ENCODE peak calls at places on chromosome 22, in nine cellular contexts. D is AG04450; O is right atrium auricular region; A is right lobe of liver; H is stimulated activated CD4-positive, alpha-beta T cell treated with anti-CD3 and anti-CD28 coated beads, Interleukin-1b, Interleukin-23, amount 100 ng/mL, for 48 hours; I is nephron progenitor cell; J is mucosa of descending colon; B is effector CD4-positive, alpha-beta T cell; P is HFFc6. E is an unnamed sample.

GRCh38 chr22:28505416-28506156 is 174.1 kb downstream of the TTC28 start:
- DNase-seq in D (no peak), O (no peak), A (no peak), H (no peak), I (peak; percentile 57), J (no peak), B (no peak), P (no peak), E (no peak)

GRCh38 chr22:42288791-42289190 is 18.3 kb upstream of the TCF20 start:
- DNase-seq in D (no peak), O (no peak), A (no peak), H (no peak), I (no peak), J (no peak), B (no peak), P (no peak), E (no peak)

GRCh38 chr22:23673826-23674690 is 16.8 kb upstream of the RGL4 start:
- DNase-seq in D (no peak), O (no peak), A (no peak), H (no peak), I (no peak), J (no peak), B (no peak), P (no peak), E (no peak)

GRCh38 chr22:35452351-35452781 is 52.4 kb downstream of the MCM5 start:
- DNase-seq in D (no peak), O (no peak), A (no peak), H (no peak), I (no peak), J (peak; percentile 86), B (no peak), P (no peak), E (no peak)

GRCh38 chr22:19864538-19865106 is 9.9 kb upstream of the GNB1L start:
- DNase-seq in D (no peak), O (no peak), A (no peak), H (no peak), I (no peak), J (no peak), B (no peak), P (no peak), E (no peak)

GRCh38 chr22:43273902-43274484 is 69.2 kb downstream of the SCUBE1 start:
- DNase-seq in D (no peak), O (peak; percentile 64), A (no peak), H (peak; percentile 40), I (peak; percentile 51), J (no peak), B (no peak), P (peak; percentile 33), E (no peak)

GRCh38 chr22:22841598-22841997 is 46.0 kb upstream of the IGLL5 start:
- DNase-seq in D (no peak), O (no peak), A (no peak), H (no peak), I (no peak), J (no peak), B (no peak), P (no peak), E (no peak)

GRCh38 chr22:50104149-50104548 is 14.3 kb downstream of the MOV10L1 start:
- DNase-seq in D (no peak), O (no peak), A (no peak), H (no peak), I (no peak), J (no peak), B (no peak), P (no peak), E (no peak)

GRCh38 chr22:47605886-47606285 is 843.4 kb downstream of the TBC1D22A start:
- DNase-seq in D (no peak), O (no peak), A (no peak), H (no peak), I (no peak), J (no peak), B (no peak), P (no peak), E (no peak)

GRCh38 chr22:36295247-36295646 is 42.3 kb downstream of the APOL1 start:
- DNase-seq in D (no peak), O (no peak), A (no peak), H (no peak), I (no peak), J (peak; percentile 20), B (no peak), P (no peak), E (no peak)

GRCh38 chr22:23212061-23213030 is 32.0 kb downstream of the BCR start:
- DNase-seq in D (no peak), O (no peak), A (peak; percentile 8), H (no peak), I (no peak), J (no peak), B (no peak), P (no peak), E (no peak)

GRCh38 chr22:42343136-42343484 is 72.7 kb upstream of the TCF20 start:
- DNase-seq in D (no peak), O (no peak), A (no peak), H (no peak), I (peak; percentile 39), J (peak; percentile 55), B (no peak), P (no peak), E (no peak)

GRCh38 chr22:31954535-31955326 is 10.4 kb downstream of the YWHAH start:
- DNase-seq in D (no peak), O (peak; percentile 73), A (no peak), H (no peak), I (no peak), J (no peak), B (no peak), P (no peak), E (no peak)

GRCh38 chr22:41919357-41920224 is 4.7 kb upstream of the SHISA8 start:
- DNase-seq in D (no peak), O (no peak), A (peak; percentile 50), H (peak; percentile 37), I (peak; percentile 90), J (peak; percentile 84), B (no peak), P (no peak), E (no peak)

GRCh38 chr22:29587938-29588699 is 7.2 kb upstream of the NIPSNAP1 start:
- DNase-seq in D (peak; percentile 50), O (no peak), A (no peak), H (no peak), I (no peak), J (no peak), B (no peak), P (peak; percentile 75), E (peak; percentile 24)

GRCh38 chr22:24434472-24435322 is 7.3 kb downstream of the ADORA2A start:
- DNase-seq in D (no peak), O (no peak), A (peak; percentile 30), H (peak; percentile 85), I (no peak), J (peak; percentile 51), B (peak; percentile 56), P (no peak), E (no peak)

GRCh38 chr22:28029201-28029948 is 110.3 kb upstream of the PITPNB start:
- DNase-seq in D (no peak), O (peak; percentile 63), A (peak; percentile 38), H (no peak), I (peak; percentile 49), J (no peak), B (no peak), P (no peak), E (no peak)

GRCh38 chr22:43883719-43884415 is 7.9 kb downstream of the PNPLA5 start:
- DNase-seq in D (no peak), O (no peak), A (no peak), H (no peak), I (no peak), J (peak; percentile 11), B (no peak), P (no peak), E (no peak)

GRCh38 chr22:37981282-37982011 is 2.9 kb downstream of the SOX10 start:
- DNase-seq in D (no peak), O (no peak), A (peak; percentile 84), H (no peak), I (no peak), J (peak; percentile 57), B (no peak), P (no peak), E (no peak)

GRCh38 chr22:49658902-49659280 is 168.8 kb downstream of the BRD1 start:
- DNase-seq in D (no peak), O (no peak), A (no peak), H (no peak), I (no peak), J (no peak), B (no peak), P (no peak), E (no peak)

GRCh38 chr22:22945195-22945594 is 57.6 kb downstream of the IGLL5 start:
- DNase-seq in D (no peak), O (peak; percentile 47), A (no peak), H (no peak), I (no peak), J (no peak), B (no peak), P (no peak), E (no peak)

GRCh38 chr22:17562906-17563870 is at the start of gene SLC25A18:
- DNase-seq in D (no peak), O (peak; percentile 73), A (peak; percentile 71), H (no peak), I (no peak), J (no peak), B (no peak), P (no peak), E (no peak)

GRCh38 chr22:45802074-45802473 is 130.4 kb downstream of the ATXN10 start:
- DNase-seq in D (no peak), O (no peak), A (no peak), H (no peak), I (no peak), J (no peak), B (no peak), P (no peak), E (no peak)

GRCh38 chr22:42376721-42377177 is 55.5 kb downstream of the NFAM1 start:
- DNase-seq in D (no peak), O (peak; percentile 85), A (peak; percentile 49), H (no peak), I (peak; percentile 64), J (peak; percentile 64), B (no peak), P (no peak), E (peak; percentile 90)

GRCh38 chr22:44394246-44395115 is 81.7 kb upstream of the SHISAL1 start:
- DNase-seq in D (no peak), O (no peak), A (no peak), H (no peak), I (no peak), J (peak; percentile 3), B (no peak), P (no peak), E (peak; percentile 83)

GRCh38 chr22:30191049-30191701 is 55.4 kb downstream of the LIF start:
- DNase-seq in D (no peak), O (no peak), A (no peak), H (no peak), I (no peak), J (no peak), B (no peak), P (no peak), E (no peak)

GRCh38 chr22:48673806-48674500 is 1153.7 kb downstream of the BRD1 start:
- DNase-seq in D (no peak), O (no peak), A (no peak), H (no peak), I (no peak), J (no peak), B (no peak), P (no peak), E (no peak)

GRCh38 chr22:18023509-18024275 is 669 bp downstream of the MICAL3 start:
- DNase-seq in D (peak; percentile 48), O (peak; percentile 77), A (peak; percentile 83), H (peak; percentile 13), I (peak; percentile 75), J (peak; percentile 89), B (no peak), P (peak; percentile 76), E (peak; percentile 79)

GRCh38 chr22:20080776-20081654 is 974 bp downstream of the DGCR8 start:
- DNase-seq in D (peak; percentile 16), O (no peak), A (peak; percentile 46), H (peak; percentile 18), I (peak; percentile 32), J (peak; percentile 55), B (no peak), P (peak; percentile 64), E (peak; percentile 88)

GRCh38 chr22:50268655-50269113 is 1.5 kb downstream of the MAPK11 start:
- DNase-seq in D (no peak), O (no peak), A (no peak), H (no peak), I (no peak), J (no peak), B (no peak), P (no peak), E (no peak)

GRCh38 chr22:36435516-36436415 is 45.7 kb downstream of the TXN2 start:
- DNase-seq in D (no peak), O (no peak), A (peak; percentile 78), H (peak; percentile 66), I (no peak), J (peak; percentile 85), B (peak; percentile 74), P (no peak), E (no peak)

E was measured in lower leg skin.